ENCODE peak calls at places on chromosome 20, in seven cellular contexts. I is stomach, Q is transverse colon, L is GM12878, O is K562, P is SK-N-SH, M is ovary. B is an unnamed sample.

GRCh38 chr20:24095753-24096152 is 107.2 kb upstream of the GGTLC1 start:
- DNase-seq in O (no peak), I (no peak), P (no peak), L (no peak), Q (no peak), M (no peak), B (no peak)

GRCh38 chr20:52001999-52002666 is 189.4 kb downstream of the ZFP64 start:
- DNase-seq in M (no peak), L (no peak), I (no peak), P (peak; percentile 54), O (no peak), Q (no peak), B (no peak)

GRCh38 chr20:856361-856775 is 22.9 kb downstream of the FAM110A start:
- DNase-seq in P (no peak), M (no peak), L (no peak), O (no peak), Q (no peak), I (no peak), B (no peak)

GRCh38 chr20:53399592-53400335 is 193.9 kb downstream of the ZNF217 start:
- DNase-seq in O (no peak), Q (no peak), I (peak; percentile 36), P (no peak), M (no peak), L (no peak), B (no peak)

GRCh38 chr20:35340436-35340835 is 48.2 kb upstream of the FAM83C start:
- DNase-seq in M (no peak), L (no peak), P (no peak), O (no peak), I (no peak), Q (no peak), B (no peak)

GRCh38 chr20:56630086-56630493 is 984 bp downstream of the TFAP2C start:
- DNase-seq in I (peak; percentile 43), P (peak; percentile 59), O (peak; percentile 39), L (no peak), Q (peak; percentile 64), M (no peak), B (no peak)

GRCh38 chr20:35269055-35269781 is 8.7 kb downstream of the MMP24OS start:
- DNase-seq in O (peak; percentile 80), L (no peak), I (peak; percentile 69), M (no peak), P (peak; percentile 93), Q (peak; percentile 65), B (peak; percentile 58)

GRCh38 chr20:51695574-51696303 is 72.5 kb downstream of the ATP9A start:
- DNase-seq in O (no peak), P (peak; percentile 81), Q (no peak), M (no peak), L (no peak), I (peak; percentile 31), B (no peak)

GRCh38 chr20:40630723-40631631 is 58.1 kb downstream of the MAFB start:
- DNase-seq in L (no peak), I (no peak), O (no peak), P (no peak), M (no peak), Q (no peak), B (no peak)

GRCh38 chr20:32479697-32480140 is 105.4 kb downstream of the NOL4L start:
- DNase-seq in O (no peak), I (no peak), L (no peak), P (no peak), Q (peak; percentile 74), M (no peak), B (no peak)

GRCh38 chr20:46308258-46309157 is at the start of gene CDH22:
- DNase-seq in O (peak; percentile 75), I (peak; percentile 45), L (no peak), P (peak; percentile 91), M (peak; percentile 44), Q (no peak), B (no peak)

GRCh38 chr20:31870703-31871601 is 518 bp downstream of the TTLL9 start:
- DNase-seq in O (no peak), M (no peak), I (peak; percentile 35), L (no peak), Q (peak; percentile 30), P (no peak), B (no peak)

GRCh38 chr20:40991181-40991889 is 37.3 kb upstream of the TOP1 start:
- DNase-seq in I (no peak), L (peak; percentile 99), M (no peak), P (no peak), O (peak; percentile 54), Q (peak; percentile 62), B (peak; percentile 50)

GRCh38 chr20:61780066-61780465 is 285.6 kb downstream of the TAF4 start:
- DNase-seq in Q (no peak), L (no peak), P (no peak), I (no peak), M (no peak), O (no peak), B (no peak)

GRCh38 chr20:11544029-11544678 is 373.5 kb upstream of the BTBD3 start:
- DNase-seq in L (peak; percentile 40), Q (peak; percentile 14), M (no peak), O (no peak), P (peak; percentile 43), I (no peak), B (no peak)

GRCh38 chr20:16387661-16388060 is 185.6 kb downstream of the KIF16B start:
- DNase-seq in O (no peak), L (no peak), M (no peak), I (no peak), Q (no peak), P (no peak), B (no peak)

DNA sequence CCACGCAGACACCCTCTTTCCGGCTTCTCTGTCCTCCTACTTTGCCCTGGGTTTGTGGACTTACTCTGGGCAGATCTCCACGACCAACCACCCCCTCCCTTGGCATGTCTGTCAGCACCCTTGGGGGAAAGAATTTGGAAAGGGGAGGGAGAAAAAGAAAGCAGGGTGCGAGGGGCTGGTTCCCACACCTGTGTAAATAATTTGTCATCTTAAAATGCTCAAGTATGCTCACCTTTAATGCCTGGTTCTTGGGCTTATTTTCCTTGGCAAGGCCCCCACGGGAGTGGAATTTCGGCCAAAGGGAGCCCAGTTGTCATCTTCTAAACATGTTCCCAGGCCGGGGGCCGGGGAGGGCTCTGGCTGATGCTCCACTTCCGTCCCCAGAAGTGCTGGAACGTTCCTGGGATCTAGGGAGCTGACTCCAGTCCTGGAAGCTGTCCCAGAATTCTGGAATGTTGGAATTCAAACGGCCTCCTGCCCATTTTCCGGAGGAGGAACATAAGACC is 122.1 kb downstream of the CEBPB start:
- DNase-seq in Q (peak; percentile 62), M (peak; percentile 83), L (no peak), P (no peak), O (no peak), I (peak; percentile 86), B (peak; percentile 68)
- TF ChIP-seq EP300 in Q (no peak), M (no peak), L (no peak), P (no peak), O (no peak), I (peak; percentile 46), B (peak; percentile 58)

GRCh38 chr20:59577037-59577808 is 27.1 kb upstream of the PHACTR3 start:
- DNase-seq in I (no peak), Q (no peak), O (no peak), P (peak; percentile 87), M (no peak), L (no peak), B (no peak)

GRCh38 chr20:59576216-59576953 is 28.0 kb upstream of the PHACTR3 start:
- DNase-seq in O (no peak), P (peak; percentile 16), I (no peak), L (no peak), Q (no peak), M (no peak), B (no peak)

GRCh38 chr20:59579404-59580207 is 24.7 kb upstream of the PHACTR3 start:
- DNase-seq in Q (no peak), O (no peak), P (no peak), L (no peak), M (no peak), I (no peak), B (no peak)

GRCh38 chr20:59578602-59579403 is 25.5 kb upstream of the PHACTR3 start:
- DNase-seq in P (no peak), I (no peak), O (no peak), Q (no peak), L (no peak), M (no peak), B (no peak)

GRCh38 chr20:59577809-59578601 is 26.3 kb upstream of the PHACTR3 start:
- DNase-seq in Q (no peak), P (no peak), O (no peak), M (no peak), I (no peak), L (no peak), B (no peak)
- H3K4me3 ChIP-seq in Q (peak overlapping the region; percentile 10), P (peak overlapping the region; percentile 35), O (no peak overlapping the region), M (peak overlapping the region; percentile 11), I (peak overlapping the region; percentile 24), L (no peak overlapping the region), B (no peak overlapping the region)

GRCh38 chr20:33848391-33848790 is 37.2 kb downstream of the CHMP4B start:
- DNase-seq in Q (no peak), L (no peak), P (no peak), O (no peak), M (no peak), I (no peak), B (no peak)

GRCh38 chr20:33857722-33858563 is 46.8 kb downstream of the CHMP4B start:
- DNase-seq in Q (no peak), L (no peak), P (no peak), I (no peak), M (no peak), O (no peak), B (no peak)

GRCh38 chr20:33851842-33852466 is 40.8 kb downstream of the CHMP4B start:
- DNase-seq in I (no peak), O (no peak), M (no peak), Q (no peak), L (no peak), P (no peak), B (no peak)

GRCh38 chr20:33850159-33850558 is 39.0 kb downstream of the CHMP4B start:
- DNase-seq in Q (no peak), I (no peak), L (no peak), P (no peak), M (no peak), O (no peak), B (no peak)

GRCh38 chr20:33852971-33853813 is 42.0 kb downstream of the CHMP4B start:
- DNase-seq in L (no peak), O (no peak), P (no peak), Q (no peak), M (no peak), I (no peak), B (no peak)
- H3K36me3 ChIP-seq in L (peaks cover 40% of the 10 kb centered on the region), O (peaks cover 50% of the 10 kb centered on the region), P (peaks cover 8% of the 10 kb centered on the region), Q (peaks cover 23% of the 10 kb centered on the region), M (no peaks in the 10 kb centered on the region), I (peaks cover 100% of the 10 kb centered on the region), B (peaks cover 14% of the 10 kb centered on the region)

GRCh38 chr20:63543733-63544132 is 3.8 kb downstream of the SRMS start:
- DNase-seq in P (no peak), Q (no peak), M (no peak), O (no peak), L (no peak), I (no peak), B (no peak)

GRCh38 chr20:63544241-63544957 is 3.1 kb downstream of the SRMS start:
- DNase-seq in O (no peak), L (no peak), P (no peak), M (no peak), Q (no peak), I (no peak), B (no peak)

GRCh38 chr20:63546256-63546655 is 1.3 kb downstream of the SRMS start:
- DNase-seq in O (no peak), M (no peak), L (no peak), P (no peak), I (no peak), Q (no peak), B (no peak)

GRCh38 chr20:63545814-63546213 is 1.7 kb downstream of the SRMS start:
- DNase-seq in O (no peak), M (no peak), Q (peak; percentile 38), I (no peak), P (no peak), L (no peak), B (no peak)

GRCh38 chr20:63544958-63545516 is 2.5 kb downstream of the SRMS start:
- DNase-seq in L (no peak), Q (peak; percentile 78), I (peak; percentile 43), O (no peak), M (no peak), P (no peak), B (no peak)
- TF ChIP-seq EP300 in L (no peak), Q (peak; percentile 23), I (no peak), O (no peak), M (no peak), P (no peak), B (no peak)